ENCODE peak calls at places on chromosome 13, in eight cellular contexts. M is foreskin fibroblast; N is activated CD8-positive, alpha-beta memory T cell treated with anti-CD3 and anti-CD28 coated beads for 1 hour; C is activated CD4-positive, alpha-beta T cell treated with anti-CD3 and anti-CD28 coated beads for 1 hour; K is activated T-cell treated with anti-CD3 and anti-CD28 coated beads, Interleukin-2, amount 50 U/mL, for 4 hours; E is left kidney; S is stimulated activated CD8-positive, alpha-beta memory T cell treated with anti-CD3 and anti-CD28 coated beads, Interleukin-12 subunit alpha, Interleukin-12 subunit beta, amount 100 ng/mL, for 4 hours; X is omental fat pad. V is an unnamed sample.

GRCh38 chr13:70249332-70250064 is 141.2 kb upstream of the KLHL1 start:
- DNase-seq in X (no peak), C (no peak), S (no peak), K (no peak), N (no peak), M (no peak), E (no peak), V (no peak)

GRCh38 chr13:110216403-110217041 is 90.4 kb downstream of the COL4A1 start:
- DNase-seq in K (no peak), X (no peak), C (no peak), S (no peak), N (no peak), M (peak), E (no peak), V (no peak)

GRCh38 chr13:25292301-25292700 is 5.0 kb upstream of the MTMR6 start:
- DNase-seq in E (peak), C (no peak), M (peak), X (no peak), S (no peak), K (no peak), N (no peak), V (no peak)

GRCh38 chr13:30861836-30862467 is 44.1 kb upstream of the MEDAG start:
- DNase-seq in N (no peak), K (no peak), E (no peak), C (no peak), S (no peak), M (no peak), X (no peak), V (no peak)

GRCh38 chr13:73835138-73835721 is 299.0 kb downstream of the KLF12 start:
- DNase-seq in N (no peak), X (no peak), S (no peak), E (peak), K (no peak), C (no peak), M (peak), V (no peak)

GRCh38 chr13:41370736-41371135 is 59.7 kb downstream of the NAA16 start:
- DNase-seq in M (peak), X (no peak), E (no peak), N (no peak), S (no peak), C (no peak), K (no peak), V (no peak)

GRCh38 chr13:40547545-40548322 is 118.7 kb downstream of the FOXO1 start:
- DNase-seq in N (no peak), X (no peak), K (no peak), C (no peak), E (no peak), M (no peak), S (no peak), V (no peak)

GRCh38 chr13:100330662-100331061 is 241.8 kb downstream of the PCCA start:
- DNase-seq in K (no peak), X (no peak), M (peak), E (no peak), N (no peak), C (no peak), S (no peak), V (no peak)

GRCh38 chr13:52713894-52714293 is 25.7 kb downstream of the CNMD start:
- DNase-seq in K (no peak), C (no peak), M (peak), N (no peak), S (no peak), E (no peak), X (no peak), V (no peak)

GRCh38 chr13:106349080-106349841 is 186.2 kb downstream of the EFNB2 start:
- DNase-seq in M (peak), E (peak), C (no peak), X (no peak), K (no peak), N (no peak), S (no peak), V (no peak)

GRCh38 chr13:35699181-35699580 is 222.7 kb upstream of the MAB21L1 start:
- DNase-seq in X (no peak), S (no peak), M (peak), C (no peak), N (no peak), E (no peak), K (no peak), V (no peak)

GRCh38 chr13:33284016-33284415 is 1.5 kb downstream of the STARD13 start:
- DNase-seq in S (no peak), X (no peak), C (no peak), K (no peak), M (peak), E (no peak), N (no peak), V (no peak)

GRCh38 chr13:39035204-39035603 is 2.7 kb downstream of the PROSER1 start:
- DNase-seq in N (no peak), E (no peak), M (no peak), C (no peak), X (no peak), K (no peak), S (no peak), V (no peak)

GRCh38 chr13:20495087-20496023 is 30.3 kb downstream of the CRYL1 start:
- DNase-seq in K (peak), X (peak), C (peak), N (peak), E (peak), S (no peak), M (peak), V (no peak)

GRCh38 chr13:94988654-94989053 is 276.3 kb upstream of the SOX21 start:
- DNase-seq in C (no peak), M (no peak), S (no peak), N (no peak), X (no peak), E (no peak), K (no peak), V (no peak)

GRCh38 chr13:37127706-37128241 is 22.3 kb upstream of the CSNK1A1L start:
- DNase-seq in N (no peak), E (no peak), K (no peak), C (no peak), M (peak), S (no peak), X (no peak), V (no peak)

GRCh38 chr13:38661276-38661675 is 25.6 kb upstream of the FREM2 start:
- DNase-seq in S (no peak), E (no peak), K (no peak), X (no peak), C (no peak), N (no peak), M (peak), V (no peak)

GRCh38 chr13:46679369-46680180 is 117.4 kb downstream of the ESD start:
- DNase-seq in S (no peak), C (no peak), E (peak), M (peak), K (no peak), N (no peak), X (no peak), V (no peak)

GRCh38 chr13:44763604-44764311 is 187.6 kb upstream of the TSC22D1 start:
- DNase-seq in N (no peak), S (no peak), X (no peak), K (no peak), E (peak), C (no peak), M (peak), V (no peak)

GRCh38 chr13:113937497-113938140 is 36.3 kb downstream of the C13orf46 start:
- DNase-seq in X (no peak), K (no peak), S (no peak), M (no peak), C (no peak), N (no peak), E (no peak), V (no peak)

GRCh38 chr13:74320282-74320681 is 186.1 kb upstream of the KLF12 start:
- DNase-seq in N (no peak), X (no peak), S (no peak), M (no peak), K (no peak), E (no peak), C (no peak), V (no peak)

GRCh38 chr13:111639994-111640393 is 319.6 kb downstream of the TEX29 start:
- DNase-seq in M (no peak), N (no peak), X (no peak), K (no peak), C (no peak), S (no peak), E (no peak), V (no peak)

GRCh38 chr13:113654175-113654560 is 3.8 kb downstream of the ATP4B start:
- DNase-seq in E (no peak), N (no peak), S (no peak), K (no peak), X (no peak), M (no peak), C (no peak), V (no peak)

GRCh38 chr13:57633950-57634828 is 2.6 kb downstream of the PCDH17 start:
- DNase-seq in E (peak), S (no peak), C (no peak), X (no peak), N (no peak), K (no peak), M (peak), V (no peak)

GRCh38 chr13:51230473-51231105 is 8.4 kb downstream of the FAM124A start:
- DNase-seq in X (no peak), C (no peak), M (peak), E (no peak), S (no peak), N (no peak), K (no peak), V (no peak)

GRCh38 chr13:29143864-29144263 is 323.7 kb downstream of the MTUS2 start:
- DNase-seq in S (no peak), E (no peak), N (no peak), C (no peak), K (no peak), X (no peak), M (no peak), V (no peak)

GRCh38 chr13:90168953-90169352 is 1178.5 kb upstream of the MIR17HG start:
- DNase-seq in C (no peak), E (no peak), S (no peak), M (no peak), K (no peak), X (no peak), N (no peak), V (no peak)

GRCh38 chr13:33313504-33313903 is 27.9 kb upstream of the STARD13 start:
- DNase-seq in M (no peak), C (no peak), S (no peak), E (no peak), X (no peak), N (no peak), K (no peak), V (no peak)

GRCh38 chr13:22061806-22062391 is 391.0 kb downstream of the FGF9 start:
- DNase-seq in M (no peak), C (no peak), K (no peak), S (no peak), N (no peak), X (no peak), E (no peak), V (no peak)

GRCh38 chr13:28548468-28548867 is 53.5 kb upstream of the FLT1 start:
- DNase-seq in C (no peak), N (no peak), M (no peak), E (no peak), S (no peak), X (no peak), K (no peak), V (no peak)

GRCh38 chr13:41915096-41915495 is 45.8 kb downstream of the VWA8 start:
- DNase-seq in S (no peak), X (no peak), E (no peak), N (no peak), C (no peak), M (peak), K (no peak), V (no peak)

GRCh38 chr13:98856983-98857382 is 104.5 kb upstream of the SLC15A1 start:
- DNase-seq in N (no peak), S (no peak), M (no peak), X (no peak), C (no peak), K (no peak), E (no peak), V (no peak)

GRCh38 chr13:48930933-48931332 is 44.8 kb upstream of the FNDC3A start:
- DNase-seq in M (no peak), E (no peak), X (no peak), K (no peak), N (no peak), C (no peak), S (no peak), V (no peak)

GRCh38 chr13:74550039-74550438 is 415.8 kb upstream of the KLF12 start:
- DNase-seq in X (no peak), N (no peak), M (no peak), S (no peak), E (no peak), K (no peak), C (no peak), V (no peak)

GRCh38 chr13:21336609-21337008 is 122.5 kb downstream of the ZDHHC20 start:
- DNase-seq in S (no peak), N (no peak), X (no peak), E (no peak), M (no peak), K (no peak), C (no peak), V (no peak)

GRCh38 chr13:34430294-34430693 is 511.8 kb upstream of the NBEA start:
- DNase-seq in N (no peak), S (no peak), M (peak), C (no peak), X (no peak), K (no peak), E (no peak), V (no peak)

GRCh38 chr13:61880576-61881283 is 465.1 kb upstream of the PCDH20 start:
- DNase-seq in M (no peak), C (no peak), E (peak), X (no peak), S (no peak), K (no peak), N (no peak), V (no peak)

GRCh38 chr13:91652389-91652788 is 254.0 kb downstream of the GPC5 start:
- DNase-seq in N (no peak), S (no peak), K (no peak), C (no peak), X (no peak), E (no peak), M (no peak), V (no peak)

GRCh38 chr13:40640202-40640601 is 26.2 kb downstream of the FOXO1 start:
- DNase-seq in N (no peak), M (no peak), S (no peak), K (no peak), E (no peak), C (no peak), X (no peak), V (no peak)